ENCODE peak calls at places on chromosomes 11 and 22, in eight cellular contexts. One of them, this sample, is unnamed.

GRCh38 chr11:134524201-134524600 is 112.2 kb upstream of the B3GAT1 start:
- DNase-seq in transverse colon: peak; percentile 3
- DNase-seq in upper lobe of left lung: peak; percentile 4
- DNase-seq in CD8-positive, alpha-beta T cell: no peak
- DNase-seq in neuronal stem cell: no peak
- DNase-seq in GM12865: no peak
- DNase-seq in tibial nerve: no peak
- DNase-seq in AG04449: no peak
- DNase-seq in this sample: no peak

GRCh38 chr22:42500164-42500835 is 19.3 kb downstream of the RRP7A start:
- DNase-seq in CD8-positive, alpha-beta T cell: peak; percentile 82
- DNase-seq in neuronal stem cell: peak; percentile 65
- DNase-seq in AG04449: no peak
- DNase-seq in tibial nerve: peak; percentile 63
- DNase-seq in GM12865: peak; percentile 94
- DNase-seq in transverse colon: peak; percentile 92
- DNase-seq in upper lobe of left lung: peak; percentile 86
- DNase-seq in this sample: no peak

GRCh38 chr11:126421243-126421642 is 65.8 kb downstream of the ST3GAL4 start:
- DNase-seq in neuronal stem cell: no peak
- DNase-seq in transverse colon: no peak
- DNase-seq in upper lobe of left lung: no peak
- DNase-seq in tibial nerve: no peak
- DNase-seq in GM12865: no peak
- DNase-seq in CD8-positive, alpha-beta T cell: no peak
- DNase-seq in AG04449: no peak
- DNase-seq in this sample: no peak

GRCh38 chr11:80155412-80156017 is 714.7 kb upstream of the TENM4 start:
- DNase-seq in GM12865: peak; percentile 27
- DNase-seq in CD8-positive, alpha-beta T cell: no peak
- DNase-seq in AG04449: no peak
- DNase-seq in tibial nerve: no peak
- DNase-seq in transverse colon: no peak
- DNase-seq in neuronal stem cell: peak; percentile 12
- DNase-seq in upper lobe of left lung: no peak
- DNase-seq in this sample: no peak

GRCh38 chr11:85668157-85668556 is 3.2 kb upstream of the CREBZF start:
- DNase-seq in AG04449: no peak
- DNase-seq in GM12865: no peak
- DNase-seq in upper lobe of left lung: no peak
- DNase-seq in neuronal stem cell: no peak
- DNase-seq in tibial nerve: no peak
- DNase-seq in transverse colon: no peak
- DNase-seq in CD8-positive, alpha-beta T cell: no peak
- DNase-seq in this sample: no peak

GRCh38 chr11:119206512-119207299 is 567 bp downstream of the CBL start:
- DNase-seq in CD8-positive, alpha-beta T cell: peak; percentile 38
- DNase-seq in GM12865: peak; percentile 61
- DNase-seq in AG04449: no peak
- DNase-seq in neuronal stem cell: peak; percentile 17
- DNase-seq in transverse colon: peak; percentile 55
- DNase-seq in tibial nerve: peak; percentile 9
- DNase-seq in upper lobe of left lung: peak; percentile 42
- DNase-seq in this sample: no peak

GRCh38 chr11:1168721-1169161 is 11.0 kb downstream of the MUC5AC start:
- DNase-seq in CD8-positive, alpha-beta T cell: no peak
- DNase-seq in upper lobe of left lung: no peak
- DNase-seq in tibial nerve: no peak
- DNase-seq in GM12865: no peak
- DNase-seq in AG04449: no peak
- DNase-seq in transverse colon: no peak
- DNase-seq in neuronal stem cell: no peak
- DNase-seq in this sample: no peak

GRCh38 chr11:111735262-111736116 is 30.7 kb downstream of the PPP2R1B start:
- DNase-seq in transverse colon: peak; percentile 63
- DNase-seq in neuronal stem cell: no peak
- DNase-seq in GM12865: no peak
- DNase-seq in CD8-positive, alpha-beta T cell: no peak
- DNase-seq in AG04449: peak; percentile 93
- DNase-seq in tibial nerve: peak; percentile 82
- DNase-seq in upper lobe of left lung: peak; percentile 58
- DNase-seq in this sample: peak; percentile 99

GRCh38 chr11:45285931-45286632 is at the start of gene SYT13:
- DNase-seq in AG04449: no peak
- DNase-seq in upper lobe of left lung: peak; percentile 29
- DNase-seq in neuronal stem cell: peak; percentile 54
- DNase-seq in CD8-positive, alpha-beta T cell: no peak
- DNase-seq in transverse colon: peak; percentile 86
- DNase-seq in tibial nerve: no peak
- DNase-seq in GM12865: no peak
- DNase-seq in this sample: no peak

GRCh38 chr11:74694536-74694935 is 36.7 kb downstream of the CHRDL2 start:
- DNase-seq in CD8-positive, alpha-beta T cell: no peak
- DNase-seq in AG04449: no peak
- DNase-seq in upper lobe of left lung: no peak
- DNase-seq in GM12865: no peak
- DNase-seq in neuronal stem cell: no peak
- DNase-seq in transverse colon: no peak
- DNase-seq in tibial nerve: no peak
- DNase-seq in this sample: no peak

GRCh38 chr11:78228467-78228866 is 39.7 kb downstream of the USP35 start:
- DNase-seq in neuronal stem cell: peak; percentile 27
- DNase-seq in transverse colon: peak; percentile 22
- DNase-seq in CD8-positive, alpha-beta T cell: no peak
- DNase-seq in upper lobe of left lung: no peak
- DNase-seq in AG04449: no peak
- DNase-seq in GM12865: peak; percentile 80
- DNase-seq in tibial nerve: peak; percentile 63
- DNase-seq in this sample: peak; percentile 15

GRCh38 chr22:46514592-46515207 is 22.7 kb downstream of the CELSR1 start:
- DNase-seq in tibial nerve: no peak
- DNase-seq in transverse colon: no peak
- DNase-seq in CD8-positive, alpha-beta T cell: no peak
- DNase-seq in AG04449: no peak
- DNase-seq in neuronal stem cell: no peak
- DNase-seq in upper lobe of left lung: no peak
- DNase-seq in GM12865: no peak
- DNase-seq in this sample: no peak

GRCh38 chr11:92830382-92831148 is 138.9 kb upstream of the MTNR1B start:
- DNase-seq in upper lobe of left lung: no peak
- DNase-seq in transverse colon: no peak
- DNase-seq in neuronal stem cell: no peak
- DNase-seq in GM12865: peak; percentile 29
- DNase-seq in tibial nerve: no peak
- DNase-seq in AG04449: no peak
- DNase-seq in CD8-positive, alpha-beta T cell: no peak
- DNase-seq in this sample: no peak

GRCh38 chr22:29302681-29303465 is 3.6 kb upstream of the GAS2L1 start:
- DNase-seq in upper lobe of left lung: peak; percentile 68
- DNase-seq in GM12865: no peak
- DNase-seq in CD8-positive, alpha-beta T cell: no peak
- DNase-seq in AG04449: no peak
- DNase-seq in transverse colon: no peak
- DNase-seq in neuronal stem cell: no peak
- DNase-seq in tibial nerve: no peak
- DNase-seq in this sample: no peak

GRCh38 chr22:22839570-22840314 is 47.9 kb upstream of the IGLL5 start:
- DNase-seq in transverse colon: no peak
- DNase-seq in upper lobe of left lung: no peak
- DNase-seq in CD8-positive, alpha-beta T cell: no peak
- DNase-seq in tibial nerve: peak; percentile 2
- DNase-seq in AG04449: no peak
- DNase-seq in neuronal stem cell: no peak
- DNase-seq in GM12865: no peak
- DNase-seq in this sample: no peak

GRCh38 chr11:9726313-9727022 is 62.6 kb downstream of the SWAP70 start:
- DNase-seq in transverse colon: no peak
- DNase-seq in AG04449: peak; percentile 19
- DNase-seq in GM12865: peak; percentile 60
- DNase-seq in CD8-positive, alpha-beta T cell: no peak
- DNase-seq in neuronal stem cell: no peak
- DNase-seq in upper lobe of left lung: no peak
- DNase-seq in tibial nerve: no peak
- DNase-seq in this sample: no peak

GRCh38 chr11:44368886-44369285 is 58.9 kb upstream of the ALX4 start:
- DNase-seq in GM12865: no peak
- DNase-seq in AG04449: no peak
- DNase-seq in transverse colon: no peak
- DNase-seq in upper lobe of left lung: no peak
- DNase-seq in tibial nerve: no peak
- DNase-seq in CD8-positive, alpha-beta T cell: no peak
- DNase-seq in neuronal stem cell: no peak
- DNase-seq in this sample: no peak

GRCh38 chr11:106271686-106272085 is 194.2 kb downstream of the AASDHPPT start:
- DNase-seq in tibial nerve: no peak
- DNase-seq in upper lobe of left lung: no peak
- DNase-seq in transverse colon: no peak
- DNase-seq in AG04449: no peak
- DNase-seq in neuronal stem cell: no peak
- DNase-seq in GM12865: no peak
- DNase-seq in CD8-positive, alpha-beta T cell: no peak
- DNase-seq in this sample: no peak

GRCh38 chr22:37529652-37530345 is 10.6 kb upstream of the CARD10 start:
- DNase-seq in upper lobe of left lung: no peak
- DNase-seq in neuronal stem cell: no peak
- DNase-seq in transverse colon: peak; percentile 78
- DNase-seq in CD8-positive, alpha-beta T cell: no peak
- DNase-seq in AG04449: no peak
- DNase-seq in tibial nerve: no peak
- DNase-seq in GM12865: peak; percentile 58
- DNase-seq in this sample: no peak

GRCh38 chr11:65262381-65262680 is 569 bp downstream of the POLA2 start:
- DNase-seq in CD8-positive, alpha-beta T cell: no peak
- DNase-seq in transverse colon: peak; percentile 56
- DNase-seq in neuronal stem cell: no peak
- DNase-seq in AG04449: no peak
- DNase-seq in tibial nerve: peak; percentile 20
- DNase-seq in upper lobe of left lung: peak; percentile 54
- DNase-seq in GM12865: no peak
- DNase-seq in this sample: no peak

GRCh38 chr11:65260756-65261590 is 789 bp upstream of the POLA2 start:
- DNase-seq in transverse colon: no peak
- DNase-seq in upper lobe of left lung: no peak
- DNase-seq in tibial nerve: peak; percentile 9
- DNase-seq in AG04449: no peak
- DNase-seq in neuronal stem cell: no peak
- DNase-seq in CD8-positive, alpha-beta T cell: no peak
- DNase-seq in GM12865: no peak
- DNase-seq in this sample: no peak

GRCh38 chr11:65261591-65262380 is at the start of gene POLA2:
- DNase-seq in transverse colon: peak; percentile 97
- DNase-seq in CD8-positive, alpha-beta T cell: peak; percentile 96
- DNase-seq in tibial nerve: peak; percentile 89
- DNase-seq in AG04449: peak; percentile 47
- DNase-seq in upper lobe of left lung: peak; percentile 92
- DNase-seq in GM12865: peak; percentile 98
- DNase-seq in neuronal stem cell: peak; percentile 96
- DNase-seq in this sample: no peak

GRCh38 chr11:65260302-65260701 is 1.5 kb upstream of the POLA2 start:
- DNase-seq in AG04449: no peak
- DNase-seq in GM12865: peak; percentile 14
- DNase-seq in tibial nerve: no peak
- DNase-seq in transverse colon: no peak
- DNase-seq in neuronal stem cell: no peak
- DNase-seq in CD8-positive, alpha-beta T cell: no peak
- DNase-seq in upper lobe of left lung: no peak
- DNase-seq in this sample: no peak

DNA sequence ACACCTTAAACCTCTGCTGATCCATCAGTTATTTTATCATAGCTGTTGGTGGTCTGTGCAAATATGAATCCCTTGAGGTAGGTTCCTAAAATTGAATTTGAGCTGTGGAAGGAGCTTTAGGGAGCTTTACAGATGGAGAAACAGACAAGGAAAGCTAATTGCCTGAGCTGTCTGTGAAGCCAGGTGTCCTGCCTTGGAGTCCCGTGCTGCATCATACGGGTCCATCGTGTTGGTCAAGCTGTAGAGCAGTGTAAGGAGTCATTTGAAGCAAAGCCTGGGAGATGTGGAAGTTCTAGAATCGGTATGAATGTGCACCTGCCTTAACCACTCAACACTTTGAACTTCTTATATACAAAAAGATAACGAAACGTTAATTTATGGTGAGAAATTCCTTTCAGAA is 1.0 kb downstream of the POLA2 start:
- DNase-seq in upper lobe of left lung: no peak
- DNase-seq in tibial nerve: no peak
- DNase-seq in CD8-positive, alpha-beta T cell: no peak
- DNase-seq in transverse colon: no peak
- DNase-seq in neuronal stem cell: no peak
- DNase-seq in GM12865: peak; percentile 50
- DNase-seq in AG04449: no peak
- DNase-seq in this sample: no peak
- H3K4me3 ChIP-seq in upper lobe of left lung: peak overlapping the region; percentile 73
- H3K4me3 ChIP-seq in tibial nerve: peak overlapping the region; percentile 70
- H3K4me3 ChIP-seq in CD8-positive, alpha-beta T cell: peak overlapping the region; percentile 79
- H3K4me3 ChIP-seq in transverse colon: peak overlapping the region; percentile 59
- H3K4me3 ChIP-seq in neuronal stem cell: peak overlapping the region; percentile 85
- H3K4me3 ChIP-seq in GM12865: peak overlapping the region; percentile 98
- H3K4me3 ChIP-seq in AG04449: peak overlapping the region; percentile 79
- H3K4me3 ChIP-seq in this sample: peak overlapping the region; percentile 86

DNA sequence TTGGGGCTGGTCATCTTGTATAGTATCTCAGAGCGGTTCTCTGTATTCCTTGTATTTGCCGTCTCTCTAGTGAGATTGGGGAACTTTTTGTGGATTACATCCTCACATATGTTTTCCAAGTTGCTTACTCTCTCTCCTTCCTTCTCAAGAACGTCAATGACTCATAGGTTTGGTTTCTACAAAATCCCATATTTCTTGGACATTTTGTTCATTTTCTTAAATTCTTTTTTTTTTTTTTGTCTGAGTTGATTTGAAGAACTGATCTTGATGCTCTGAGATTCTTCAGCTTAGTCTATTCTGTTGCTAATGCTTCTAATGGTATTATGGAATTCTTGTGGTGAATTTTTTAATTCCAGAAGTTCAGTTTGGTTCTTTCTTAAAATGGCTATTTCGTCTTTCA is 28.4 kb upstream of the SLN start:
- DNase-seq in upper lobe of left lung: no peak
- DNase-seq in CD8-positive, alpha-beta T cell: no peak
- DNase-seq in AG04449: no peak
- DNase-seq in neuronal stem cell: no peak
- DNase-seq in tibial nerve: no peak
- DNase-seq in GM12865: no peak
- DNase-seq in transverse colon: no peak
- DNase-seq in this sample: no peak
- H3K4me3 ChIP-seq in upper lobe of left lung: no peak overlapping the region
- H3K4me3 ChIP-seq in CD8-positive, alpha-beta T cell: no peak overlapping the region
- H3K4me3 ChIP-seq in AG04449: no peak overlapping the region
- H3K4me3 ChIP-seq in neuronal stem cell: no peak overlapping the region
- H3K4me3 ChIP-seq in tibial nerve: no peak overlapping the region
- H3K4me3 ChIP-seq in GM12865: no peak overlapping the region
- H3K4me3 ChIP-seq in transverse colon: no peak overlapping the region
- H3K4me3 ChIP-seq in this sample: no peak overlapping the region

GRCh38 chr11:62857541-62857982 is 18.2 kb upstream of the WDR74 start:
- DNase-seq in GM12865: no peak
- DNase-seq in AG04449: no peak
- DNase-seq in neuronal stem cell: no peak
- DNase-seq in tibial nerve: no peak
- DNase-seq in transverse colon: no peak
- DNase-seq in upper lobe of left lung: no peak
- DNase-seq in CD8-positive, alpha-beta T cell: no peak
- DNase-seq in this sample: no peak
- H3K4me3 ChIP-seq in GM12865: peak overlapping the region; percentile 90
- H3K4me3 ChIP-seq in AG04449: no peak overlapping the region
- H3K4me3 ChIP-seq in neuronal stem cell: no peak overlapping the region
- H3K4me3 ChIP-seq in tibial nerve: no peak overlapping the region
- H3K4me3 ChIP-seq in transverse colon: no peak overlapping the region
- H3K4me3 ChIP-seq in upper lobe of left lung: no peak overlapping the region
- H3K4me3 ChIP-seq in CD8-positive, alpha-beta T cell: no peak overlapping the region
- H3K4me3 ChIP-seq in this sample: no peak overlapping the region

GRCh38 chr22:38923463-38924196 is 33.8 kb upstream of the APOBEC3A start:
- DNase-seq in neuronal stem cell: no peak
- DNase-seq in AG04449: peak; percentile 14
- DNase-seq in GM12865: no peak
- DNase-seq in tibial nerve: peak; percentile 67
- DNase-seq in CD8-positive, alpha-beta T cell: no peak
- DNase-seq in transverse colon: peak; percentile 77
- DNase-seq in upper lobe of left lung: peak; percentile 84
- DNase-seq in this sample: peak; percentile 60
- H3K4me3 ChIP-seq in neuronal stem cell: no peak overlapping the region
- H3K4me3 ChIP-seq in AG04449: peak overlapping the region; percentile 37
- H3K4me3 ChIP-seq in GM12865: no peak overlapping the region
- H3K4me3 ChIP-seq in tibial nerve: no peak overlapping the region
- H3K4me3 ChIP-seq in CD8-positive, alpha-beta T cell: no peak overlapping the region
- H3K4me3 ChIP-seq in transverse colon: no peak overlapping the region
- H3K4me3 ChIP-seq in upper lobe of left lung: no peak overlapping the region
- H3K4me3 ChIP-seq in this sample: peak overlapping the region; percentile 41

This sample was measured in epithelial cell of proximal tubule.